ENCODE peak calls at places on chromosomes 4 and X, in seven cellular contexts. R is CD8-positive, alpha-beta T cell; I is aorta; J is MM.1S; P is mesenchymal stem cell; D is mammary epithelial cell; Q is cardiac muscle cell. N is an unnamed sample. For H3K9me3, the result is how much of the 10 kb centered on the place peaks cover.

GRCh38 chr4:156169861-156170260 is 216.2 kb upstream of the CTSO start:
- DNase-seq in R (no peak), I (no peak), J (no peak), P (no peak), D (no peak), Q (no peak), N (no peak)

GRCh38 chr4:153402366-153402765 is 57.9 kb downstream of the MND1 start:
- DNase-seq in R (no peak), I (no peak), J (no peak), P (peak), D (no peak), Q (no peak), N (no peak)

GRCh38 chr4:17055788-17056187 is 157.3 kb upstream of the LDB2 start:
- DNase-seq in R (no peak), I (no peak), J (no peak), P (peak), D (no peak), Q (no peak), N (no peak)

GRCh38 chr4:146330392-146330791 is 116.1 kb downstream of the REELD1 start:
- DNase-seq in R (no peak), I (no peak), J (no peak), P (no peak), D (peak), Q (no peak), N (no peak)

GRCh38 chr4:145587088-145587487 is 32.1 kb upstream of the MMAA start:
- DNase-seq in R (no peak), I (no peak), J (no peak), P (no peak), D (no peak), Q (no peak), N (no peak)

GRCh38 chr4:141858437-141858836 is 222.1 kb downstream of the IL15 start:
- DNase-seq in R (no peak), I (no peak), J (no peak), P (no peak), D (no peak), Q (no peak), N (no peak)

GRCh38 chrX:356385-357034 is 30.2 kb downstream of the PPP2R3B start:
- DNase-seq in R (no peak), I (peak), J (no peak), P (peak), D (no peak), Q (no peak), N (no peak)

GRCh38 chrX:74104356-74105065 is 199.5 kb upstream of the ZCCHC13 start:
- DNase-seq in R (no peak), I (no peak), J (no peak), P (no peak), D (peak), Q (no peak), N (no peak)

GRCh38 chr4:179095585-179096228 is 1653.5 kb upstream of the AGA start:
- DNase-seq in R (no peak), I (no peak), J (peak), P (peak), D (no peak), Q (peak), N (no peak)

GRCh38 chr4:74503580-74503979 is 58.6 kb downstream of the AREG start:
- DNase-seq in R (no peak), I (no peak), J (no peak), P (peak), D (peak), Q (no peak), N (no peak)

GRCh38 chr4:113397114-113397701 is 347.8 kb downstream of the ANK2 start:
- DNase-seq in R (no peak), I (peak), J (no peak), P (peak), D (no peak), Q (no peak), N (no peak)

GRCh38 chrX:67727576-67727975 is 183.8 kb downstream of the AR start:
- DNase-seq in R (no peak), I (no peak), J (no peak), P (no peak), D (no peak), Q (no peak), N (no peak)
- H3K9me3 ChIP-seq in R (under half), I (under half), J (under half), P (under half), D (under half), Q (under half), N (under half)

GRCh38 chr4:13983189-13983790 is 355.8 kb upstream of the BOD1L1 start:
- DNase-seq in R (no peak), I (no peak), J (peak), P (no peak), D (no peak), Q (no peak), N (no peak)
- H3K9me3 ChIP-seq in R (under half), I (under half), J (under half), P (under half), D (under half), Q (under half), N (under half)

DNA sequence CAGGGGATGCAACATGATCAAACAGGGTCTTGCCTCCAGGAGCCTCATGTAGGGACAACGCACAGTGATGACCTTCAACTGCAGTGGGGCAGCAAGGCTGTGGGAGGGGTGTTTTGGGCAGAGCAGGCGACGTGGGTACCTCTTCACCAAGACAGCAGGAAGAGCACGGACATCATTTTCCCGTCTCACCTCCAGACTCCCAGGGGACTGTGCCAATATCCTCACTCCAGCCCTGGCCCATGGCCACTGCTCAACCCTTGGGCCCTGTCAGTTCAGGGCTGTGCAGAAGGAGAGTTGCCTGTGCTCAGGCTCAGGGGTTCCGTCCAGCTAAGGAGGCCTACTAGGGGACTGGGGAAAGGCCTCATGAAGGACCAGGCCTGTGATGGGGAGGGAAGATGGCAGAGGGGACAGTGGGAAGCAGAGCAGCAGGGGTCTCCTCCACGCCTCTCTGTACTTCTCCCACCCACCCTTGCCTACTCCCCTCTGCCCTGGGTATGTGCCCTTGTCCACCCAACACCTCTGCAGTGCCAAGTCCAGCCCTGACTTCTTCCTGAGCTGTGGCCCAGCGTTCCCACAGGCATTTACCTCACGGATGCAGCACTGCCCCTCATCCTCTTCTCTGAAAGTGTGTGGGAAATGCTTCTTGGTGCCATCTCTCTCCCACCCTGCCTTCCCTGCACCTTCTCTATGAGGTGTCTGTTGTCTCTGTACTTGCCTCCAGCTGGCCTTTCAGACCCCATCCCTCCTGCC is 1.4 kb downstream of the IL9R start:
- DNase-seq in R (no peak), I (no peak), J (no peak), P (no peak), D (no peak), Q (no peak), N (no peak)
- H3K9me3 ChIP-seq in R (under half), I (under half), J (under half), P (under half), D (under half), Q (under half), N (under half)

DNA sequence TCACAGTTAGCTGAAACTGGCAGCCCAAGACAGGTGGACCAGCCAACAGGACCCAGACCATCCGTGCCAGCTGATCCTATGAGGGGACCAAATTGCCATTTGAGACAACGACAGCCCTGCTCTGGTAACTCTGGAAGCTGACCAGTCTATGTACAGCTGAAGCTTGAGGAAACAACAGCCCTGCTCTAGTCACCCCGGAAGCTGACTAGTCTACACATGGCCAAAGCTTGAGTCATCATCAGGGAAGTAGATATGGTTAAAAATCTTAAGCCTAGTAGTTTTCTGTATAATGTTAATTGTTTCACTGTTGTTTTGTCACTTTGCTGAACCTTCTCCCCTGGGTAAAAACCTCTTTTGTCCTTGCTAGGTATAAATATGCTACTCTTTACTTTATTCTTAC is 905.4 kb upstream of the NDST4 start:
- DNase-seq in R (no peak), I (no peak), J (no peak), P (no peak), D (peak), Q (no peak), N (no peak)
- H3K9me3 ChIP-seq in R (under half), I (under half), J (under half), P (half or more), D (under half), Q (under half), N (under half)

DNA sequence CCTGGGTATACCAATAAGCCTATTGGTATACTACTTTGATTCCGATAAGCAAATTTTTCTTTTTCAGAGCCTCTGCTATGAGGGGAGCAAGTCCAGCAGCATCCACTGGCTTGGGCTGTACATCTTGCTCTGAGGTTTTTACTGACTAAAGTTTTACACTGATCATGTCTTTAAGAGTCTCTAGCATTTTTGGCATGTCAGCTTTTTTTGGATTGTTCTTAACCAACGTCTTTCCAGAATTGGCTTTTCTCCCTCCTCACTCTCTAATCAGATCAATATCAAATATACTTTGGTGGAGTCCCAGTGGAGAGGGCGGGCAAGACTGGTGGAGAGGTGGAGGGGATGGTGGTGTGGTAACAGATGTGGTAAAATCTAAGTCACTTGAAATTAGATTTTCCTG is 196.8 kb downstream of the HEPH start:
- DNase-seq in R (no peak), I (no peak), J (no peak), P (no peak), D (no peak), Q (no peak), N (no peak)
- H3K9me3 ChIP-seq in R (under half), I (under half), J (under half), P (under half), D (under half), Q (under half), N (under half)

N was measured in T-helper 17 cell.